ENCODE peak calls at places on chromosomes 4 and X, in six cellular contexts. One of them, this sample, is unnamed.

GRCh38 chr4:129821963-129822362 is 726.0 kb downstream of the C4orf33 start:
- DNase-seq in H1: no peak
- DNase-seq in HCT116: no peak
- DNase-seq in HepG2: no peak
- DNase-seq in K562: no peak
- DNase-seq in GM23338: no peak
- DNase-seq in this sample: peak

GRCh38 chrX:42075032-42075431 is 151.7 kb upstream of the CASK start:
- DNase-seq in GM23338: no peak
- DNase-seq in H1: no peak
- DNase-seq in HCT116: no peak
- DNase-seq in K562: no peak
- DNase-seq in HepG2: no peak
- DNase-seq in this sample: no peak

GRCh38 chrX:15158736-15159406 is 111.0 kb downstream of the ASB9 start:
- DNase-seq in HCT116: no peak
- DNase-seq in K562: no peak
- DNase-seq in H1: no peak
- DNase-seq in GM23338: no peak
- DNase-seq in HepG2: no peak
- DNase-seq in this sample: no peak

GRCh38 chr4:186946682-186947294 is 223.1 kb upstream of the FAT1 start:
- DNase-seq in GM23338: peak
- DNase-seq in HCT116: peak
- DNase-seq in K562: peak
- DNase-seq in H1: peak
- DNase-seq in HepG2: peak
- DNase-seq in this sample: no peak

GRCh38 chrX:77962068-77962902 is 7.2 kb downstream of the PGAM4 start:
- DNase-seq in GM23338: no peak
- DNase-seq in HCT116: no peak
- DNase-seq in HepG2: no peak
- DNase-seq in H1: no peak
- DNase-seq in K562: no peak
- DNase-seq in this sample: peak

GRCh38 chr4:8746523-8747466 is 124.8 kb downstream of the HMX1 start:
- DNase-seq in H1: no peak
- DNase-seq in GM23338: no peak
- DNase-seq in HCT116: no peak
- DNase-seq in K562: no peak
- DNase-seq in HepG2: no peak
- DNase-seq in this sample: no peak

GRCh38 chr4:7303561-7303960 is 111.2 kb downstream of the SORCS2 start:
- DNase-seq in K562: no peak
- DNase-seq in H1: no peak
- DNase-seq in GM23338: no peak
- DNase-seq in HCT116: no peak
- DNase-seq in HepG2: no peak
- DNase-seq in this sample: no peak

GRCh38 chr4:24973471-24974251 is 57.1 kb downstream of the LGI2 start:
- DNase-seq in HCT116: no peak
- DNase-seq in GM23338: no peak
- DNase-seq in K562: no peak
- DNase-seq in H1: no peak
- DNase-seq in HepG2: peak
- DNase-seq in this sample: no peak

GRCh38 chrX:80511969-80512760 is 91.9 kb downstream of the TENT5D start:
- DNase-seq in H1: no peak
- DNase-seq in HCT116: no peak
- DNase-seq in HepG2: no peak
- DNase-seq in K562: peak
- DNase-seq in GM23338: peak
- DNase-seq in this sample: no peak

GRCh38 chr4:8910822-8911310 is 39.2 kb upstream of the HMX1 start:
- DNase-seq in HepG2: no peak
- DNase-seq in K562: no peak
- DNase-seq in H1: no peak
- DNase-seq in GM23338: no peak
- DNase-seq in HCT116: no peak
- DNase-seq in this sample: no peak

GRCh38 chr4:26484032-26484515 is 6.2 kb downstream of the CCKAR start:
- DNase-seq in GM23338: no peak
- DNase-seq in K562: no peak
- DNase-seq in HepG2: no peak
- DNase-seq in H1: no peak
- DNase-seq in HCT116: no peak
- DNase-seq in this sample: no peak

GRCh38 chr4:154030747-154031146 is 241.9 kb upstream of the SFRP2 start:
- DNase-seq in HCT116: no peak
- DNase-seq in GM23338: no peak
- DNase-seq in H1: no peak
- DNase-seq in HepG2: no peak
- DNase-seq in K562: no peak
- DNase-seq in this sample: no peak

GRCh38 chr4:165556383-165556782 is 177.6 kb downstream of the CPE start:
- DNase-seq in HepG2: no peak
- DNase-seq in HCT116: no peak
- DNase-seq in H1: no peak
- DNase-seq in K562: no peak
- DNase-seq in GM23338: no peak
- DNase-seq in this sample: peak

GRCh38 chr4:101420661-101421060 is 73.3 kb upstream of the PPP3CA start:
- DNase-seq in HepG2: no peak
- DNase-seq in K562: no peak
- DNase-seq in H1: no peak
- DNase-seq in HCT116: no peak
- DNase-seq in GM23338: no peak
- DNase-seq in this sample: peak

GRCh38 chr4:123599920-123600394 is 203.4 kb downstream of the SPRY1 start:
- DNase-seq in H1: peak
- DNase-seq in GM23338: peak
- DNase-seq in K562: peak
- DNase-seq in HepG2: peak
- DNase-seq in HCT116: no peak
- DNase-seq in this sample: peak

GRCh38 chr4:2269206-2269531 is 7.3 kb upstream of the MXD4 start:
- DNase-seq in H1: no peak
- DNase-seq in HCT116: no peak
- DNase-seq in HepG2: no peak
- DNase-seq in K562: no peak
- DNase-seq in GM23338: peak
- DNase-seq in this sample: no peak

GRCh38 chr4:88573995-88574394 is 18.3 kb upstream of the HERC3 start:
- DNase-seq in K562: no peak
- DNase-seq in GM23338: peak
- DNase-seq in HCT116: peak
- DNase-seq in HepG2: peak
- DNase-seq in H1: no peak
- DNase-seq in this sample: no peak

GRCh38 chrX:49187028-49187394 is 838 bp upstream of the PRICKLE3 start:
- DNase-seq in HCT116: no peak
- DNase-seq in HepG2: no peak
- DNase-seq in GM23338: peak
- DNase-seq in H1: no peak
- DNase-seq in K562: no peak
- DNase-seq in this sample: no peak

GRCh38 chr4:16596267-16596666 is 302.2 kb downstream of the LDB2 start:
- DNase-seq in K562: no peak
- DNase-seq in HCT116: no peak
- DNase-seq in GM23338: no peak
- DNase-seq in HepG2: no peak
- DNase-seq in H1: no peak
- DNase-seq in this sample: no peak

GRCh38 chrX:53269536-53270107 is 11.8 kb downstream of the IQSEC2 start:
- DNase-seq in HCT116: no peak
- DNase-seq in GM23338: peak
- DNase-seq in K562: no peak
- DNase-seq in H1: no peak
- DNase-seq in HepG2: no peak
- DNase-seq in this sample: no peak

GRCh38 chr4:81021526-81021944 is 9.0 kb upstream of the BMP3 start:
- DNase-seq in K562: no peak
- DNase-seq in HCT116: no peak
- DNase-seq in GM23338: no peak
- DNase-seq in HepG2: no peak
- DNase-seq in H1: no peak
- DNase-seq in this sample: no peak

GRCh38 chr4:139568206-139568969 is 12.4 kb upstream of the SETD7 start:
- DNase-seq in HCT116: no peak
- DNase-seq in K562: no peak
- DNase-seq in GM23338: peak
- DNase-seq in H1: no peak
- DNase-seq in HepG2: no peak
- DNase-seq in this sample: no peak

GRCh38 chrX:51420610-51421009 is 75.8 kb downstream of the NUDT11 start:
- DNase-seq in HCT116: peak
- DNase-seq in GM23338: peak
- DNase-seq in K562: peak
- DNase-seq in H1: no peak
- DNase-seq in HepG2: peak
- DNase-seq in this sample: peak

DNA sequence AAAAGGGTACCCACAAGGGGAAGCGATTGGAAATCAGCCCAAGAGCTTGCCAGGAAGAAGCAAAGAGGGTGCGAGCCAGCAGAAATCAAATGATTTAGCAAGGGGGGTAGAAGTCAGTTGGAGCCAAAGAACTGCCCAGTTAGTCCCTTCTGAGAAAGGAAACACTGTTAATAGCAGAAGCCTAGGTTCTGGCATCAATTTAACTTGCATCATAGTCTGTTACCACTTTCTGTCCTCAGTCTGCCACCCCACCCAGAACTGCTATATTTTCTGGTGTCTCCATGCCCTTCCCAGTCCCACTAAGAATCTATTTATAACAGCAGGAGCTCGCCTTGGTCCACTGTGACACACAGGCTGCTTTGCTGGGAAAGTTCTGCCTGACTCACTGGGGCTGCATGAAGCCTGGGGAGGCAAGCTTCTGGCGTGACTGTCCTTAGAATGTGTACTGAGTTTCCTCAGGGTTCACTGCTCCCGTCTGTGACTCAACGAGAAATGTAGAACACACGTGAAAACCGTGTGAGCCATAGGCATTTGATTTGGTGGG is 157.8 kb upstream of the TTC29 start:
- DNase-seq in HepG2: no peak
- DNase-seq in K562: no peak
- DNase-seq in GM23338: no peak
- DNase-seq in HCT116: no peak
- DNase-seq in H1: no peak
- DNase-seq in this sample: peak
- H3K27ac ChIP-seq in HepG2: no peak
- H3K27ac ChIP-seq in K562: no peak
- H3K27ac ChIP-seq in GM23338: no peak
- H3K27ac ChIP-seq in HCT116: no peak
- H3K27ac ChIP-seq in H1: no peak
- H3K27ac ChIP-seq in this sample: no peak

DNA sequence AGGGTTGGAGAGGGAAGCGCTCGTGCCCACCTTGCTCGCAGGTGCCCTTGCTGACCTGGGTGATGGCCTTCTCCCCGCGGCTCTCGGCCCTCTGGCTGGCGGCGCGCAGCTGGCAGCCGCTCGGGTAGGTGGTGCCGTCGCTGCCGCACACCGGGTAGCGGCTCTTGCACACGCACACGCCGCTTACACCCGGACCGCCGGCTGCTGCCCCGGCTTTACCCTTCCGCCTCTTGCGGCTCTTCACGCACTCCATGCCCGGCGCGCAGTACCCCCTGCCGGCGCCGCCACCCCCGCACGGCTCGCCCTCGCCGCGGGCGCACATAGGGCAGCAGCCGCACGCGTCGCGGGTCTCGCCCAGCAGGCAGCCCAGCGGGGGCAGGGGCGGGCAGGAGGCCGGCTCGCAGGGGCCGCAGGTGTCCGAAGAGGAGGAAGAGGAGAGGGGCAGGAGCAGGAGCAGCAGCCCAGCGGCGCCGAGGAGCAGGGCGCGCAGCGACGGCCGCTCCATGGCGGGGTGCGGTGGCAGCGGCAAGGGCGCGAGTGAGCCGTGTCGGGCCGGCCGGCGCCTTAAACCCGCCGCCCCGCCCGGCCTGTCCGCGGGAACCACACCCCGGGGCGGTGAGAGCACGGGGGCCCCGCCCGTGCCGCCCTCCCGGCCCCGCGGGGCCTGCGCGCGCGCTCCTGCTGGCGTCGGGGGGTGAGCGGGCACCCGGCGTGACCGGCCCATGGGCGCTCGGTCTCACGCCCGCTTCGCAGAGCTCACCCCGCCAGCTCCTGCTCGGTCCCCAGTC is at the start of gene IGFBP7:
- DNase-seq in H1: no peak
- DNase-seq in K562: peak
- DNase-seq in HepG2: no peak
- DNase-seq in GM23338: peak
- DNase-seq in HCT116: no peak
- DNase-seq in this sample: peak
- TF ChIP-seq EZH2 in H1: peak
- TF ChIP-seq EZH2 in K562: no peak
- TF ChIP-seq EZH2 in HepG2: no peak
- TF ChIP-seq EZH2 in GM23338: peak
- TF ChIP-seq EZH2 in HCT116: no peak
- TF ChIP-seq EZH2 in this sample: no peak

GRCh38 chrX:68711845-68712244 is 64.4 kb downstream of the STARD8 start:
- DNase-seq in HepG2: no peak
- DNase-seq in H1: no peak
- DNase-seq in HCT116: no peak
- DNase-seq in K562: no peak
- DNase-seq in GM23338: no peak
- DNase-seq in this sample: no peak
- TF ChIP-seq POLR2AphosphoS5 in HepG2: no peak
- TF ChIP-seq POLR2AphosphoS5 in H1: no peak
- TF ChIP-seq POLR2AphosphoS5 in HCT116: no peak
- TF ChIP-seq POLR2AphosphoS5 in K562: no peak
- TF ChIP-seq POLR2AphosphoS5 in GM23338: no peak
- TF ChIP-seq POLR2AphosphoS5 in this sample: no peak

GRCh38 chrX:7069556-7069955 is 78.0 kb upstream of the STS start:
- DNase-seq in H1: no peak
- DNase-seq in GM23338: peak
- DNase-seq in HCT116: no peak
- DNase-seq in K562: no peak
- DNase-seq in HepG2: no peak
- DNase-seq in this sample: no peak
- H3K27ac ChIP-seq in H1: no peak
- H3K27ac ChIP-seq in GM23338: no peak
- H3K27ac ChIP-seq in HCT116: no peak
- H3K27ac ChIP-seq in K562: no peak
- H3K27ac ChIP-seq in HepG2: no peak
- H3K27ac ChIP-seq in this sample: no peak

This sample was measured in endothelial cell of umbilical vein.